ENCODE peak calls at places on chromosomes 4 and X, in six cellular contexts. G, R, D, P, Q and H are unnamed samples.

GRCh38 chr4:52057196-52057595 is 6.1 kb downstream of the SPATA18 start:
- DNase-seq in D (no peak), R (no peak), P (no peak), G (no peak), Q (no peak), H (no peak)

GRCh38 chr4:71978192-71978845 is 53.5 kb upstream of the NPFFR2 start:
- DNase-seq in R (no peak), D (no peak), P (no peak), G (no peak), Q (no peak), H (no peak)

GRCh38 chr4:59094505-59094904 is 1984.3 kb upstream of the IGFBP7 start:
- DNase-seq in P (no peak), D (no peak), G (peak; percentile 56), Q (no peak), R (no peak), H (no peak)

GRCh38 chr4:865572-865971 is 39.6 kb upstream of the CPLX1 start:
- DNase-seq in R (no peak), G (no peak), Q (no peak), P (no peak), D (no peak), H (no peak)

GRCh38 chrX:8868906-8869305 is 67.7 kb upstream of the FAM9A start:
- DNase-seq in D (no peak), R (no peak), Q (no peak), G (no peak), P (no peak), H (no peak)

GRCh38 chr4:169815606-169816005 is 57.9 kb upstream of the HPF1 start:
- DNase-seq in D (no peak), R (no peak), G (no peak), P (no peak), Q (peak; percentile 2), H (no peak)

GRCh38 chr4:73911746-73912145 is 42.6 kb downstream of the CXCL1 start:
- DNase-seq in R (no peak), D (no peak), G (no peak), P (no peak), Q (no peak), H (no peak)

GRCh38 chr4:1384675-1385372 is 21.4 kb downstream of the NKX1-1 start:
- DNase-seq in D (peak; percentile 62), Q (no peak), P (no peak), G (no peak), R (no peak), H (no peak)

GRCh38 chrX:139204576-139204902 is 326.0 kb upstream of the F9 start:
- DNase-seq in R (no peak), D (no peak), G (no peak), Q (no peak), P (no peak), H (no peak)

GRCh38 chr4:62930884-62931283 is 1478.4 kb downstream of the TECRL start:
- DNase-seq in G (no peak), Q (no peak), P (no peak), R (no peak), D (no peak), H (no peak)

GRCh38 chr4:187685247-187685646 is 310.3 kb upstream of the ZFP42 start:
- DNase-seq in G (no peak), D (no peak), Q (no peak), P (no peak), R (no peak), H (no peak)

GRCh38 chr4:163164591-163164990 is 2.1 kb downstream of the NAF1 start:
- DNase-seq in R (no peak), P (no peak), D (no peak), G (no peak), Q (no peak), H (peak; percentile 42)

GRCh38 chr4:153733751-153734448 is 25.9 kb downstream of the RNF175 start:
- DNase-seq in D (no peak), P (no peak), G (no peak), Q (no peak), R (no peak), H (no peak)

GRCh38 chr4:6465985-6466384 is 6.4 kb downstream of the PPP2R2C start:
- DNase-seq in G (no peak), Q (no peak), P (no peak), R (no peak), D (peak; percentile 40), H (no peak)

GRCh38 chrX:22970861-22971260 is 28.9 kb upstream of the DDX53 start:
- DNase-seq in G (no peak), D (no peak), Q (no peak), P (no peak), R (no peak), H (no peak)

GRCh38 chr4:89111833-89112563 is 665 bp downstream of the TIGD2 start:
- DNase-seq in Q (peak; percentile 97), R (peak; percentile 29), P (peak; percentile 59), G (peak; percentile 48), D (no peak), H (peak; percentile 35)

GRCh38 chr4:186946682-186947294 is 223.1 kb upstream of the FAT1 start:
- DNase-seq in Q (peak; percentile 78), G (peak; percentile 73), D (no peak), P (no peak), R (peak; percentile 42), H (no peak)

GRCh38 chr4:76987153-76987562 is 37.6 kb downstream of the SEPTIN11 start:
- DNase-seq in P (no peak), R (no peak), D (no peak), Q (no peak), G (peak; percentile 69), H (no peak)

GRCh38 chr4:88382621-88383020 is 4.0 kb downstream of the HERC6 start:
- DNase-seq in D (no peak), R (no peak), P (no peak), G (no peak), Q (no peak), H (no peak)

GRCh38 chrX:65300104-65300809 is 234.3 kb downstream of the LAS1L start:
- DNase-seq in Q (peak; percentile 0), G (peak; percentile 66), P (no peak), R (no peak), D (no peak), H (no peak)

GRCh38 chr4:45100936-45101818 is 374.8 kb upstream of the GNPDA2 start:
- DNase-seq in D (no peak), R (no peak), P (no peak), Q (no peak), G (no peak), H (no peak)

GRCh38 chr4:105526656-105527055 is 25.8 kb upstream of the ARHGEF38 start:
- DNase-seq in P (no peak), Q (no peak), G (no peak), D (no peak), R (no peak), H (no peak)

GRCh38 chr4:16496501-16496900 is 270.2 kb upstream of the TAPT1 start:
- DNase-seq in P (no peak), Q (no peak), R (no peak), D (no peak), G (no peak), H (no peak)

GRCh38 chrX:73214366-73215094 is at the start of gene NAP1L2:
- DNase-seq in G (peak; percentile 61), D (peak; percentile 77), R (no peak), Q (no peak), P (peak; percentile 40), H (no peak)

GRCh38 chr4:150423503-150423902 is 158.4 kb upstream of the MAB21L2 start:
- DNase-seq in G (no peak), P (no peak), D (peak; percentile 39), R (no peak), Q (no peak), H (no peak)

GRCh38 chr4:6909113-6909969 is at the start of gene TBC1D14:
- DNase-seq in Q (peak; percentile 74), D (peak; percentile 98), P (peak; percentile 91), G (peak; percentile 94), R (peak; percentile 96), H (peak; percentile 82)

GRCh38 chrX:102517331-102517730 is 792 bp upstream of the TMSB15A start:
- DNase-seq in Q (no peak), P (no peak), G (peak; percentile 17), D (no peak), R (no peak), H (no peak)

GRCh38 chrX:102514536-102514935 is 2.0 kb downstream of the TMSB15A start:
- DNase-seq in Q (no peak), G (no peak), R (no peak), P (no peak), D (no peak), H (no peak)

GRCh38 chrX:102516314-102516936 is at the start of gene TMSB15A:
- DNase-seq in Q (no peak), G (peak; percentile 84), D (peak; percentile 84), P (peak; percentile 65), R (peak; percentile 82), H (no peak)
- TF ChIP-seq POLR2AphosphoS5 in Q (no peak), G (peak; percentile 73), D (no peak), P (no peak), R (no peak), H (no peak)

DNA sequence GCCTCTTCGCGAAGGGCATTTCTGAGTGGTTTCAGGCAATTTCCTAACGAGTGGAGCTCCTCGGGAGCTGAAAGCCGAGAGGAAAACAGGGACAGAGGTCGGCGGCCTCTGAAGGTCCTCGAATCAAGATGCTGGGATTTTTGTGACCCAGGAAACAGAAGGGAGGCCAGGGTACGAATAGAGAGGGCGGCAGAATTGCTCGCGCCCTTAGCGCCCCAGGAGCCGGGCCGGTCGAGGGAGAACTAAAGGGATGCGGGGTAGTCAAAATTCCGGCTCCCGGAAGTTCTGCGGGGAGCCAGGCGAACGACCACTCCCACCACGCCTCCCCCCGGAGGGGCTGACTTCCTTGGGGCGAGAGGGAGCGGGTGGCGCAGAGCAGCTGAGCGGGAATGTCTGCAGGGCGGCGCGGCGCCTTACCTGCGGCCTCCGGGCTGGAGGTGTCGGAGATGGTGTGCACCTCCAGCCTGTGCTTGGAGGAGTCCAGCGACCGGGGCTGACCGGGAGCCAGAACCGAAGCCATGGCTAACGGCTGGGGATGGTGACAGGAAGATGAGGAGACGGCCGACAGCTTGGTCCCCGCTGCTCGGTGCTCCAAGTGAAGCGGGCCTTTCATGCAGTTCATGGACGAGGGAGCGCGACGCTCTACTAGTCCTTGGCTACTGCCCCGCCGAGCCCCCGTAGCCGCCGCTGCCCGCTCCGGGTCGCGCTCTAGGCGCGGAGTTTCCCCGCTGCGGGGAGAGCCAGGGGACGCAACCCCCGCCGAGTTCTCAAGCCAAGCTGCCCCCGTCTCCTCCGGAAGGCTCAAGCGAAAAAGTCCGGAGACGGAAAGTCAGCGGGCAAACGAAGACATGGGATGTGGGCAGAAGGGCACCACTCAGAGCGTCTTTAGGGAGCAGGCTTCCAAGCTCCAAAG is 782 bp downstream of the PITX2 start:
- DNase-seq in P (no peak), R (no peak), D (no peak), Q (no peak), G (peak; percentile 66), H (no peak)
- H3K4me3 ChIP-seq in P (peak overlapping the region; percentile 26), R (no peak overlapping the region), D (peak overlapping the region; percentile 62), Q (no peak overlapping the region), G (peak overlapping the region; percentile 68), H (no peak overlapping the region)

GRCh38 chr4:28350485-28350884 is 1489.8 kb downstream of the STIM2 start:
- DNase-seq in G (no peak), R (no peak), Q (no peak), P (no peak), D (no peak), H (no peak)

GRCh38 chr4:28354874-28355273 is 1494.2 kb downstream of the STIM2 start:
- DNase-seq in G (no peak), Q (no peak), R (no peak), D (no peak), P (no peak), H (no peak)

GRCh38 chr4:28351826-28352225 is 1491.2 kb downstream of the STIM2 start:
- DNase-seq in R (no peak), D (no peak), P (no peak), Q (no peak), G (no peak), H (no peak)
- H3K27ac ChIP-seq in R (no peak overlapping the region), D (no peak overlapping the region), P (no peak overlapping the region), Q (no peak overlapping the region), G (no peak overlapping the region), H (no peak overlapping the region)

GRCh38 chrX:32614707-32615106 is 596.6 kb downstream of the DMD start:
- DNase-seq in D (no peak), R (no peak), G (no peak), Q (no peak), P (no peak), H (no peak)
- TF ChIP-seq POLR2AphosphoS5 in D (no peak), R (no peak), G (no peak), Q (no peak), P (no peak), H (no peak)